ENCODE peak calls at places on chromosomes 12 and 14, in ten cellular contexts. A is upper lobe of left lung, D is stomach, V is sigmoid colon, Q is breast epithelium, F is GM23338, W is HepG2, I is spleen, G is SK-N-SH, R is HCT116. E is an unnamed sample.

GRCh38 chr12:100554608-100555077 is 18.8 kb upstream of the GAS2L3 start:
- DNase-seq in A (no peak), D (no peak), V (no peak), Q (no peak), F (peak), W (peak), I (no peak), G (peak), R (peak), E (peak)

GRCh38 chr12:3185260-3185870 is 108.2 kb downstream of the TSPAN9 start:
- DNase-seq in A (no peak), D (no peak), V (no peak), Q (no peak), F (no peak), W (no peak), I (no peak), G (no peak), R (no peak), E (no peak)

GRCh38 chr12:63944586-63945228 is 100.2 kb downstream of the SRGAP1 start:
- DNase-seq in A (no peak), D (no peak), V (no peak), Q (no peak), F (no peak), W (peak), I (no peak), G (peak), R (no peak), E (no peak)

GRCh38 chr14:51507556-51508511 is 143.9 kb upstream of the FRMD6 start:
- DNase-seq in A (no peak), D (no peak), V (peak), Q (no peak), F (no peak), W (no peak), I (no peak), G (peak), R (no peak), E (no peak)

GRCh38 chr14:40204441-40205175 is 772.4 kb upstream of the FBXO33 start:
- DNase-seq in A (no peak), D (no peak), V (no peak), Q (no peak), F (peak), W (peak), I (no peak), G (no peak), R (no peak), E (no peak)

GRCh38 chr12:3085341-3086125 is 8.4 kb downstream of the TSPAN9 start:
- DNase-seq in A (no peak), D (no peak), V (no peak), Q (no peak), F (no peak), W (peak), I (peak), G (no peak), R (no peak), E (no peak)

GRCh38 chr12:54437697-54438096 is 18.6 kb upstream of the ITGA5 start:
- DNase-seq in A (no peak), D (no peak), V (no peak), Q (no peak), F (no peak), W (no peak), I (no peak), G (no peak), R (no peak), E (no peak)

GRCh38 chr14:21066882-21067502 is 3.1 kb upstream of the ARHGEF40 start:
- DNase-seq in A (no peak), D (no peak), V (no peak), Q (no peak), F (peak), W (peak), I (no peak), G (no peak), R (peak), E (no peak)

GRCh38 chr14:99320105-99320572 is 48.1 kb upstream of the BCL11B start:
- DNase-seq in A (peak), D (peak), V (no peak), Q (no peak), F (peak), W (peak), I (peak), G (peak), R (peak), E (peak)

GRCh38 chr12:75341873-75342272 is 7.4 kb downstream of the GLIPR1L1 start:
- DNase-seq in A (no peak), D (no peak), V (no peak), Q (no peak), F (no peak), W (no peak), I (no peak), G (no peak), R (peak), E (no peak)

GRCh38 chr14:38592764-38593442 is 337.0 kb upstream of the CLEC14A start:
- DNase-seq in A (no peak), D (no peak), V (no peak), Q (no peak), F (no peak), W (no peak), I (no peak), G (no peak), R (no peak), E (no peak)

GRCh38 chr14:68774771-68775613 is 17.9 kb downstream of the ZFP36L1 start:
- DNase-seq in A (peak), D (peak), V (peak), Q (no peak), F (no peak), W (peak), I (no peak), G (no peak), R (no peak), E (no peak)

GRCh38 chr12:25328082-25328712 is 77.5 kb upstream of the KRAS start:
- DNase-seq in A (no peak), D (no peak), V (no peak), Q (no peak), F (no peak), W (peak), I (no peak), G (no peak), R (no peak), E (no peak)

GRCh38 chr12:1993871-1994371 is 10.3 kb downstream of the DCP1B start:
- DNase-seq in A (peak), D (no peak), V (no peak), Q (no peak), F (no peak), W (peak), I (no peak), G (no peak), R (no peak), E (peak)

GRCh38 chr14:21026251-21026987 is 1.6 kb upstream of the NDRG2 start:
- DNase-seq in A (no peak), D (no peak), V (peak), Q (no peak), F (peak), W (no peak), I (no peak), G (no peak), R (no peak), E (no peak)

GRCh38 chr12:70823182-70823976 is 97.2 kb downstream of the PTPRR start:
- DNase-seq in A (no peak), D (no peak), V (no peak), Q (no peak), F (peak), W (no peak), I (no peak), G (no peak), R (no peak), E (no peak)

GRCh38 chr12:107330901-107331431 is 237.6 kb upstream of the CRY1 start:
- DNase-seq in A (no peak), D (no peak), V (no peak), Q (no peak), F (no peak), W (no peak), I (no peak), G (no peak), R (no peak), E (no peak)

GRCh38 chr12:14188761-14189160 is 176.7 kb upstream of the ATF7IP start:
- DNase-seq in A (no peak), D (no peak), V (no peak), Q (no peak), F (no peak), W (no peak), I (no peak), G (no peak), R (no peak), E (no peak)

GRCh38 chr12:43284441-43284840 is 267.6 kb downstream of the ADAMTS20 start:
- DNase-seq in A (no peak), D (no peak), V (no peak), Q (no peak), F (no peak), W (no peak), I (no peak), G (no peak), R (no peak), E (no peak)

GRCh38 chr14:63203618-63204406 is 431 bp upstream of the RHOJ start:
- DNase-seq in A (peak), D (peak), V (peak), Q (peak), F (peak), W (peak), I (peak), G (peak), R (no peak), E (peak)

GRCh38 chr12:123990512-123990911 is 17.5 kb downstream of the ZNF664 start:
- DNase-seq in A (no peak), D (no peak), V (no peak), Q (no peak), F (no peak), W (no peak), I (no peak), G (no peak), R (no peak), E (no peak)

GRCh38 chr14:22822619-22823551 is 6.8 kb upstream of the MRPL52 start:
- DNase-seq in A (peak), D (peak), V (peak), Q (no peak), F (peak), W (peak), I (peak), G (peak), R (peak), E (no peak)

DNA sequence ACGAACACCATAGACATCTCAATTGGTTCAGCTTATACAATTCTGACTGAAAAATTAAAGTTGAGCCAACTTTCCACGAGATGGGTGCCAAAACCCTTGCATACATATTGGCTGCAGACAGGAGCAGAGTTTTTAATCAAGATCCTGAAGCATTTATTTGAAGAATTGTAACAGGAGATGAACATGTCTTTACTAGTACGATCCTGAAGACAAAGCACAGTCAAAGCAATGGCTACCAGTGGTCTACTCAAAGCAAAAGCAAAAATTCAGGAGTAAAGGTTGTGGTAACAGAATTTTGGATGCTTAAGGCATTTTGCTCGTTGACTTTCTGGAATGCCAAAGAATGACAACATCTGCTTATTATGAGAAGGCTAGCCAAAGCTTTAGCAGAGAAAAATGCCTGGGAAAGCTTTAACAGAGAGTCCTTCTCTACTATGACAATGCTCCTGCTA is 20.7 kb downstream of the ZDHHC17 start:
- DNase-seq in A (no peak), D (no peak), V (no peak), Q (no peak), F (no peak), W (no peak), I (no peak), G (no peak), R (no peak), E (no peak)
- TF ChIP-seq POLR2AphosphoS5 in A (no peak), D (no peak), V (no peak), Q (peak), F (no peak), W (no peak), I (no peak), G (no peak), R (no peak), E (no peak)

DNA sequence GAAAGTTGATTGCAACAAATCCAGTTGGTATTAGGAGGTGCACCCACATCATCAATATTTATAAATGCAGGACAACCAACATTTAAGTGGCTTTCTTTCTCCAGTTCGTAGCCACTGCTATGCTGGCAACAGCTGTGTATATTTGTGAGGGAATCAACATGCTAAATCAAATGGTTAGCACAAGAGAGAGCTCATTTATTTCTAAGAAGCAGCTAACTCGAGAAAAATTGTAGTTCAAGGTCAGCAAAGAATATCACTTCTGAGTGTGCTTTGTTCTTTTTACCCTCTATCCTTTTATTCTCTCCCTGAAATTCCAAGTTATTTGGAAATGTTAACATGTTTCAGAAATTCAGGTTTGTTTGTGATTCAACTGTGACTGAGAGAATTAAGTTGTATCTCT is 137.3 kb downstream of the NAV3 start:
- DNase-seq in A (no peak), D (no peak), V (no peak), Q (no peak), F (no peak), W (no peak), I (no peak), G (no peak), R (no peak), E (no peak)
- TF ChIP-seq CTCF in A (no peak), D (no peak), V (no peak), Q (no peak), F (no peak), W (no peak), I (no peak), G (no peak), R (no peak), E (no peak)

GRCh38 chr12:6871052-6871957 is 1.8 kb downstream of the SPSB2 start:
- DNase-seq in A (peak), D (peak), V (no peak), Q (no peak), F (peak), W (no peak), I (peak), G (no peak), R (peak), E (no peak)
- TF ChIP-seq POLR2AphosphoS5 in A (no peak), D (no peak), V (no peak), Q (no peak), F (peak), W (peak), I (peak), G (peak), R (peak), E (peak)

GRCh38 chr12:31245822-31246469 is 80.0 kb downstream of the SINHCAF start:
- DNase-seq in A (no peak), D (no peak), V (no peak), Q (no peak), F (peak), W (peak), I (no peak), G (no peak), R (no peak), E (no peak)
- TF ChIP-seq CTCF in A (no peak), D (no peak), V (no peak), Q (no peak), F (peak), W (peak), I (no peak), G (no peak), R (no peak), E (peak)

DNA sequence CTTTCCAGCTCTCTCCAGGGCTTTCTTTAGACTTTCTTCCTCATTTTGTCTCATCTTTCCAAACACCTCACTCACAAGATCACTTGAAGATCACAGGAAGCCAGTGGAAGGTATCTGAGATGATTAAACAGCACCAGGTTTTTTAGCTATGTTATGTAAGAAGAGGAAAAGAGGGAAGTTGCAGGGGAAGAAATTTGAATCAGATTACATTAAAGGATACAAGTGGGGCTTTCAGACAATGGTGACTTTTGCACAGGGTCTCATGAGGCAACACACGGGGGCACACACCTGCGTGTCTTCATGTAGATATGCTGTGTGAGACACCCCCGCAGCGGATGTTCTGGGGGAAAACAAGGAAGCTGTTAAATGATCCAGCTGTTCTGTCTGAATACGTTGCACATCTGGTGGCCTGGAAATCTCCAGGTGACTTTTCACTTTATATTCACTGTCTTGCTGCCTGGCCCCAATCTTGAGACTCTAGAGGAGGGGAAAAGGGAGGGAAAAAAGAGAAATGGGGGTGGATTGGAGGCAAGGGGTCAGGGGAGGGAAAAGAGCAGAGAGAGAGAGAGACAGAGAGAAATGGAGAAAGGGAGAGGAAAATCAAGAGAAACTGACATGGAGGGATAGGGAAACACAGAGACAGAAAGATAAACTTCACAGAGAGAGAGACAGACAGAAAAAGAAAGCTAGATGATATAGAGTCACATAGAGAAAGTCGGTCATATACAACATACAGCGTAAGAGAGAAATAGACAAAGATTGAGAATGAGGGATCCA is 36.3 kb upstream of the PPP1CC start:
- DNase-seq in A (no peak), D (no peak), V (no peak), Q (no peak), F (no peak), W (no peak), I (no peak), G (no peak), R (no peak), E (no peak)
- TF ChIP-seq POLR2AphosphoS5 in A (no peak), D (no peak), V (no peak), Q (no peak), F (no peak), W (no peak), I (no peak), G (no peak), R (no peak), E (no peak)

GRCh38 chr12:68432622-68433021 is 100.5 kb upstream of the MDM1 start:
- DNase-seq in A (no peak), D (no peak), V (no peak), Q (no peak), F (no peak), W (no peak), I (no peak), G (no peak), R (no peak), E (no peak)
- TF ChIP-seq CTCF in A (no peak), D (no peak), V (no peak), Q (no peak), F (no peak), W (no peak), I (no peak), G (no peak), R (no peak), E (no peak)

GRCh38 chr14:103121846-103122577 is 1.2 kb upstream of the TNFAIP2 start:
- DNase-seq in A (peak), D (peak), V (peak), Q (peak), F (peak), W (peak), I (peak), G (peak), R (no peak), E (no peak)
- TF ChIP-seq POLR2AphosphoS5 in A (peak), D (no peak), V (peak), Q (no peak), F (no peak), W (no peak), I (peak), G (peak), R (peak), E (no peak)

DNA sequence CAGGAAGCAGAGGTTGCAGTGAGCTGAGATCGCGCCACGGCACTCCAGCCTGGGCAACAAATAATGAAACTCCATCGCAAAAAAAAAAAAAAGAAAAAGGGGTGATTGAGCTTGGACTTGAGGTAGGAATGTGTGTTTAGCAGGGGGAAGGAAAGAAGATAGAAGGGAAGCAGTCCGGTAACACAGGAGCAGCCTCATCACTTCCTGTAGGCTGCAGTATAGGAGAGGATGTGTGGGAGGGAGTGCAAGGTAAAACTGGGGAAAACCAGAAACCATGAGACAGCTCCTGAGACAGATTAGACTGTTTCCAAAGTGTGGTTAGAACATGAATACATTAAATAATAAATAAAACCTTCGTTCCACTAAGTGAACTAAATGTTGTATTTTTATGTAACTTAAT is 49.2 kb downstream of the FGD4 start:
- DNase-seq in A (no peak), D (no peak), V (no peak), Q (no peak), F (no peak), W (no peak), I (no peak), G (no peak), R (no peak), E (no peak)
- TF ChIP-seq CTCF in A (no peak), D (no peak), V (no peak), Q (no peak), F (peak), W (no peak), I (no peak), G (no peak), R (no peak), E (no peak)

GRCh38 chr14:66634876-66635275 is 126.9 kb downstream of the GPHN start:
- DNase-seq in A (no peak), D (no peak), V (no peak), Q (no peak), F (no peak), W (peak), I (no peak), G (no peak), R (no peak), E (no peak)
- TF ChIP-seq POLR2AphosphoS5 in A (no peak), D (no peak), V (no peak), Q (no peak), F (no peak), W (no peak), I (no peak), G (no peak), R (no peak), E (no peak)

E was measured in Panc1.